ENCODE peak calls at places on chromosomes 1 and 21, in six cellular contexts. One of them, this sample, is unnamed. For H3K9me3, the result is how much of the 10 kb centered on the place peaks cover.

GRCh38 chr21:26850116-26850643 is 5.0 kb upstream of the ADAMTS1 start:
- DNase-seq in gastrocnemius medialis: no peak
- DNase-seq in A549: no peak
- DNase-seq in uterus: no peak
- DNase-seq in body of pancreas: peak
- DNase-seq in suprapubic skin: no peak
- DNase-seq in this sample: no peak

GRCh38 chr1:197911857-197912696 is 5.1 kb upstream of the LHX9 start:
- DNase-seq in gastrocnemius medialis: no peak
- DNase-seq in A549: no peak
- DNase-seq in uterus: no peak
- DNase-seq in body of pancreas: no peak
- DNase-seq in suprapubic skin: no peak
- DNase-seq in this sample: no peak

GRCh38 chr1:248111157-248111556 is 16.2 kb downstream of the OR2L13 start:
- DNase-seq in gastrocnemius medialis: no peak
- DNase-seq in A549: no peak
- DNase-seq in uterus: no peak
- DNase-seq in body of pancreas: no peak
- DNase-seq in suprapubic skin: no peak
- DNase-seq in this sample: no peak

GRCh38 chr1:165793951-165794350 is 25.3 kb upstream of the TMCO1 start:
- DNase-seq in gastrocnemius medialis: no peak
- DNase-seq in A549: no peak
- DNase-seq in uterus: no peak
- DNase-seq in body of pancreas: no peak
- DNase-seq in suprapubic skin: no peak
- DNase-seq in this sample: no peak

GRCh38 chr1:160354388-160354985 is 11.3 kb downstream of the NCSTN start:
- DNase-seq in gastrocnemius medialis: no peak
- DNase-seq in A549: peak
- DNase-seq in uterus: no peak
- DNase-seq in body of pancreas: no peak
- DNase-seq in suprapubic skin: no peak
- DNase-seq in this sample: no peak

GRCh38 chr1:155192346-155193274 is 15.1 kb downstream of the THBS3 start:
- DNase-seq in gastrocnemius medialis: no peak
- DNase-seq in A549: no peak
- DNase-seq in uterus: no peak
- DNase-seq in body of pancreas: peak
- DNase-seq in suprapubic skin: no peak
- DNase-seq in this sample: peak

GRCh38 chr1:221740260-221740830 is 1.5 kb downstream of the DUSP10 start:
- DNase-seq in gastrocnemius medialis: no peak
- DNase-seq in A549: no peak
- DNase-seq in uterus: no peak
- DNase-seq in body of pancreas: no peak
- DNase-seq in suprapubic skin: peak
- DNase-seq in this sample: no peak

GRCh38 chr1:206961668-206962067 is 8.6 kb downstream of the FCAMR start:
- DNase-seq in gastrocnemius medialis: no peak
- DNase-seq in A549: no peak
- DNase-seq in uterus: no peak
- DNase-seq in body of pancreas: no peak
- DNase-seq in suprapubic skin: no peak
- DNase-seq in this sample: no peak

GRCh38 chr1:110477041-110477440 is 26.1 kb downstream of the PROK1 start:
- DNase-seq in gastrocnemius medialis: no peak
- DNase-seq in A549: peak
- DNase-seq in uterus: no peak
- DNase-seq in body of pancreas: no peak
- DNase-seq in suprapubic skin: no peak
- DNase-seq in this sample: no peak

GRCh38 chr1:160046494-160047115 is 14.8 kb upstream of the PIGM start:
- DNase-seq in gastrocnemius medialis: peak
- DNase-seq in A549: peak
- DNase-seq in uterus: peak
- DNase-seq in body of pancreas: peak
- DNase-seq in suprapubic skin: no peak
- DNase-seq in this sample: peak

GRCh38 chr1:195663549-195664280 is 944.5 kb downstream of the KCNT2 start:
- DNase-seq in gastrocnemius medialis: no peak
- DNase-seq in A549: peak
- DNase-seq in uterus: no peak
- DNase-seq in body of pancreas: no peak
- DNase-seq in suprapubic skin: no peak
- DNase-seq in this sample: no peak

GRCh38 chr1:178576841-178577240 is 63.9 kb downstream of the TEX35 start:
- DNase-seq in gastrocnemius medialis: no peak
- DNase-seq in A549: no peak
- DNase-seq in uterus: no peak
- DNase-seq in body of pancreas: no peak
- DNase-seq in suprapubic skin: no peak
- DNase-seq in this sample: no peak

GRCh38 chr1:246527402-246528088 is 20.5 kb upstream of the SMYD3 start:
- DNase-seq in gastrocnemius medialis: no peak
- DNase-seq in A549: no peak
- DNase-seq in uterus: no peak
- DNase-seq in body of pancreas: no peak
- DNase-seq in suprapubic skin: no peak
- DNase-seq in this sample: no peak

GRCh38 chr1:94522304-94522703 is 19.3 kb downstream of the F3 start:
- DNase-seq in gastrocnemius medialis: no peak
- DNase-seq in A549: no peak
- DNase-seq in uterus: no peak
- DNase-seq in body of pancreas: peak
- DNase-seq in suprapubic skin: no peak
- DNase-seq in this sample: no peak

GRCh38 chr1:30855686-30856259 is 52.8 kb downstream of the SDC3 start:
- DNase-seq in gastrocnemius medialis: no peak
- DNase-seq in A549: no peak
- DNase-seq in uterus: no peak
- DNase-seq in body of pancreas: no peak
- DNase-seq in suprapubic skin: no peak
- DNase-seq in this sample: no peak

GRCh38 chr1:207088731-207089626 is at the start of gene C4BPB:
- DNase-seq in gastrocnemius medialis: no peak
- DNase-seq in A549: no peak
- DNase-seq in uterus: no peak
- DNase-seq in body of pancreas: peak
- DNase-seq in suprapubic skin: no peak
- DNase-seq in this sample: peak

GRCh38 chr21:41497836-41498235 is 10.1 kb downstream of the TMPRSS2 start:
- DNase-seq in gastrocnemius medialis: no peak
- DNase-seq in A549: no peak
- DNase-seq in uterus: no peak
- DNase-seq in body of pancreas: no peak
- DNase-seq in suprapubic skin: no peak
- DNase-seq in this sample: no peak

GRCh38 chr1:2988256-2988655 is 33.0 kb upstream of the ACTRT2 start:
- DNase-seq in gastrocnemius medialis: no peak
- DNase-seq in A549: no peak
- DNase-seq in uterus: no peak
- DNase-seq in body of pancreas: no peak
- DNase-seq in suprapubic skin: no peak
- DNase-seq in this sample: no peak

GRCh38 chr1:2990376-2991115 is 30.7 kb upstream of the ACTRT2 start:
- DNase-seq in gastrocnemius medialis: no peak
- DNase-seq in A549: no peak
- DNase-seq in uterus: no peak
- DNase-seq in body of pancreas: peak
- DNase-seq in suprapubic skin: peak
- DNase-seq in this sample: no peak

GRCh38 chr1:2989185-2989584 is 32.1 kb upstream of the ACTRT2 start:
- DNase-seq in gastrocnemius medialis: no peak
- DNase-seq in A549: no peak
- DNase-seq in uterus: no peak
- DNase-seq in body of pancreas: no peak
- DNase-seq in suprapubic skin: no peak
- DNase-seq in this sample: no peak

GRCh38 chr1:2991753-2992495 is 29.3 kb upstream of the ACTRT2 start:
- DNase-seq in gastrocnemius medialis: no peak
- DNase-seq in A549: no peak
- DNase-seq in uterus: no peak
- DNase-seq in body of pancreas: no peak
- DNase-seq in suprapubic skin: no peak
- DNase-seq in this sample: no peak

GRCh38 chr1:2989976-2990375 is 31.3 kb upstream of the ACTRT2 start:
- DNase-seq in gastrocnemius medialis: no peak
- DNase-seq in A549: no peak
- DNase-seq in uterus: no peak
- DNase-seq in body of pancreas: no peak
- DNase-seq in suprapubic skin: peak
- DNase-seq in this sample: no peak
- H3K9me3 ChIP-seq in gastrocnemius medialis: under half
- H3K9me3 ChIP-seq in A549: under half
- H3K9me3 ChIP-seq in uterus: under half
- H3K9me3 ChIP-seq in body of pancreas: under half
- H3K9me3 ChIP-seq in suprapubic skin: under half
- H3K9me3 ChIP-seq in this sample: under half

DNA sequence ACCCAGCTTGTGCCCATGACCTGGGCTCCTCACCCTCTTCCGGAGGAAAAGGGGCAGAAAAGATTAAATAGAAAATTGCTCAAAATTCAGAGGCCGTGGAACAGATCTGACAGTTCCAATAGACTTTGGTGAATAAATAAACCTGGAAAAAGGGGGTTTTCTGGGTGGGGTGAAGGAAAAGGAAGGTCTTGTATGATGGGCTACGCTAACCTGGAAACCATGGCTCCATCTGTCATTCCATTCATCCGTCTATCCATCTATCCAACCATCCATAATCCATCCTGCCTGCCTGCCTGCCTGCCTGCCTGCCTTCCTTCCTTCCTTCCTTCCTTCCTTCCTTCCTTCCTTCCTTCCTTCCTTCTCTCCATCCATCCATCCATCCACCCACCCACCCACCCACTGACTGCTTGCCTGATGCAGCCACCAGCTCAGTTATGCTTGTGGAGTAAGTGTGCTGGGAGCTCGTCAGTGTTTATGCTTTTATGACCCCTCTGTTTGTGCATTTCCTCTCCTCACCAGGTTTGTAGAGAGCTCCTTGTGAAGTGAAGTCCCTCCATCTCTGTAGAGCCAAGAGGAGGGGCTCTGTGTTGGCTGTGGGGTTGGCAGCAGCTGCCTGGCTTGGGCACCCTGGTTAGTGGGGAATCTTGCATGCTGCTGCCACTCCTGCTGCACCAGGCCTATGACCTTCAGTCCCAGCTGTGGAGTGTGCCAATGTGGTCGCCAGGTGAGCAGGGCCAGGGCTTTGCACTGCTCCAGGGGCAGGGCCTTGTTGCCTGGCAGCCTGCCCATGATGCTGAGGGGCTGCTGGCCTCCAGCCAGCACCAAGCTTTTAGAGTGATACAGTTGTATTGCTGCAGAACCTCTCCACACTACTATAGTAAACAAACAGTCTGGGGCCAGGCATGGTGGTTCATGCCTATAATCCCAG is 16.0 kb upstream of the POU3F1 start:
- DNase-seq in gastrocnemius medialis: no peak
- DNase-seq in A549: no peak
- DNase-seq in uterus: no peak
- DNase-seq in body of pancreas: no peak
- DNase-seq in suprapubic skin: no peak
- DNase-seq in this sample: no peak
- TF ChIP-seq POLR2A in gastrocnemius medialis: no peak
- TF ChIP-seq POLR2A in A549: no peak
- TF ChIP-seq POLR2A in uterus: no peak
- TF ChIP-seq POLR2A in body of pancreas: no peak
- TF ChIP-seq POLR2A in suprapubic skin: no peak
- TF ChIP-seq POLR2A in this sample: no peak

GRCh38 chr1:152888126-152888525 is 10.0 kb downstream of the SMCP start:
- DNase-seq in gastrocnemius medialis: no peak
- DNase-seq in A549: no peak
- DNase-seq in uterus: no peak
- DNase-seq in body of pancreas: no peak
- DNase-seq in suprapubic skin: no peak
- DNase-seq in this sample: no peak
- H3K9me3 ChIP-seq in gastrocnemius medialis: under half
- H3K9me3 ChIP-seq in A549: under half
- H3K9me3 ChIP-seq in uterus: under half
- H3K9me3 ChIP-seq in body of pancreas: under half
- H3K9me3 ChIP-seq in suprapubic skin: under half
- H3K9me3 ChIP-seq in this sample: under half

GRCh38 chr1:23791434-23792047 is 596 bp downstream of the LYPLA2 start:
- DNase-seq in gastrocnemius medialis: no peak
- DNase-seq in A549: no peak
- DNase-seq in uterus: no peak
- DNase-seq in body of pancreas: no peak
- DNase-seq in suprapubic skin: no peak
- DNase-seq in this sample: peak

GRCh38 chr1:23793018-23793781 is 2.3 kb downstream of the LYPLA2 start:
- DNase-seq in gastrocnemius medialis: peak
- DNase-seq in A549: no peak
- DNase-seq in uterus: no peak
- DNase-seq in body of pancreas: peak
- DNase-seq in suprapubic skin: no peak
- DNase-seq in this sample: peak

GRCh38 chr1:23792151-23792945 is 1.4 kb downstream of the LYPLA2 start:
- DNase-seq in gastrocnemius medialis: no peak
- DNase-seq in A549: no peak
- DNase-seq in uterus: no peak
- DNase-seq in body of pancreas: no peak
- DNase-seq in suprapubic skin: no peak
- DNase-seq in this sample: no peak

GRCh38 chr1:23788695-23789094 is 2.2 kb upstream of the LYPLA2 start:
- DNase-seq in gastrocnemius medialis: no peak
- DNase-seq in A549: no peak
- DNase-seq in uterus: no peak
- DNase-seq in body of pancreas: no peak
- DNase-seq in suprapubic skin: no peak
- DNase-seq in this sample: no peak

DNA sequence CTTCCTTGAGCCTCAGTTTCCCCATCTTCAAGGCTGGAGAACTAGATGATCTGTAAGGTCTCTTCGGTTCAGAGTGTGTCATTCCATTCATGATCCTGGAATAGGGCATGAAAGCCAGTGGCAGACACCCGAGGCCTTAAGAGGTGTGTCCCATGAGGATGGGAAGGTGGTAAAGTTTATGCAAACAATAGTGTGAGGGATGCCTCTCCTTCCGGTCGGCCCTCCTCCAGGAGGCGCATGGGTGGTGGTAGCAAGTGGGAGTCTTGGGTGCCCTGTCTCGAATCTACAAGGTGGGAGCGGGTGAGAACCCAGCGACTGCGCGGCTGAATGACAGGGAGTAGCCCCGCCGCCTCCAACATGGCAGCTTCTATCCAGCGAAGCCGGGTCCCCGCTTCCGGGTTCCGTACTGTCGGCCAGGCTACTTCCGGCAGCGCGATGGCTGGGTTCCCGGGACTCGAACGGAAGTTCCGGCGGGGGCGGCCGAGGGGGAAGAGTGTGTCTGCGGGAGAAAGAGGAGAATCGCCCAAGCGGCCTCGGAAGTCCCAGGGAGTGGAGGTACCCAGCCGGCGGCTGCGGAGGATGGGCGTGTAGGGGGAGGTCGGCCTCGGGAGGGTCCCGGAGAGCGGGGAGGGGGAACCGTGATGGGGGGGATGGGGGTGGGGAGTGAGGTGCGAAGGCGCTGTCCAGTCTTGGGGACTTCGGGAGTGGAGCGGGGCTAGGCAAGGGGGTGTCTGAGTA is at the start of gene LYPLA2:
- DNase-seq in gastrocnemius medialis: peak
- DNase-seq in A549: peak
- DNase-seq in uterus: peak
- DNase-seq in body of pancreas: peak
- DNase-seq in suprapubic skin: peak
- DNase-seq in this sample: peak
- TF ChIP-seq POLR2A in gastrocnemius medialis: peak
- TF ChIP-seq POLR2A in A549: peak
- TF ChIP-seq POLR2A in uterus: peak
- TF ChIP-seq POLR2A in body of pancreas: peak
- TF ChIP-seq POLR2A in suprapubic skin: no peak
- TF ChIP-seq POLR2A in this sample: no peak

This sample was measured in stomach.